ENCODE peak calls at places on chromosome 17, in five cellular contexts. Z, A, W, J and O are unnamed samples.

GRCh38 chr17:82909322-82909904 is 69.6 kb upstream of the ZNF750 start:
- DNase-seq in Z (peak; percentile 16), A (no peak), W (no peak), J (no peak), O (no peak)

GRCh38 chr17:73697872-73698271 is 53.6 kb upstream of the SDK2 start:
- DNase-seq in Z (no peak), A (no peak), W (no peak), J (no peak), O (no peak)

GRCh38 chr17:73600103-73600871 is 44.0 kb downstream of the SDK2 start:
- DNase-seq in Z (no peak), A (no peak), W (no peak), J (no peak), O (no peak)

GRCh38 chr17:2724783-2725164 is 13.2 kb upstream of the CLUH start:
- DNase-seq in Z (no peak), A (no peak), W (no peak), J (no peak), O (no peak)

GRCh38 chr17:40095944-40096791 is 4.2 kb downstream of the NR1D1 start:
- DNase-seq in Z (peak; percentile 42), A (peak; percentile 95), W (no peak), J (no peak), O (no peak)

GRCh38 chr17:48646183-48647102 is 20.3 kb upstream of the HOXB9 start:
- DNase-seq in Z (no peak), A (peak; percentile 56), W (no peak), J (no peak), O (no peak)

GRCh38 chr17:17535957-17536356 is 39.8 kb upstream of the RASD1 start:
- DNase-seq in Z (no peak), A (no peak), W (no peak), J (no peak), O (no peak)

GRCh38 chr17:61846976-61847375 is 16.4 kb downstream of the BRIP1 start:
- DNase-seq in Z (no peak), A (no peak), W (no peak), J (no peak), O (no peak)

GRCh38 chr17:62854026-62854425 is 45.9 kb upstream of the MARCHF10 start:
- DNase-seq in Z (no peak), A (no peak), W (no peak), J (no peak), O (no peak)

GRCh38 chr17:1762906-1763829 is 1.3 kb downstream of the SERPINF1 start:
- DNase-seq in Z (no peak), A (no peak), W (peak; percentile 83), J (peak; percentile 43), O (peak; percentile 64)

GRCh38 chr17:82338858-82339633 is 5.5 kb upstream of the SECTM1 start:
- DNase-seq in Z (no peak), A (no peak), W (peak; percentile 63), J (peak; percentile 30), O (peak; percentile 84)

GRCh38 chr17:75937652-75938051 is 3.2 kb downstream of the FBF1 start:
- DNase-seq in Z (no peak), A (no peak), W (no peak), J (no peak), O (no peak)

GRCh38 chr17:39663340-39663687 is 1.8 kb upstream of the TCAP start:
- DNase-seq in Z (no peak), A (no peak), W (no peak), J (no peak), O (no peak)

GRCh38 chr17:16106161-16106891 is 106.7 kb downstream of the TTC19 start:
- DNase-seq in Z (no peak), A (no peak), W (no peak), J (peak; percentile 32), O (no peak)

GRCh38 chr17:2967515-2967914 is 95.9 kb downstream of the OR1D5 start:
- DNase-seq in Z (no peak), A (no peak), W (no peak), J (no peak), O (no peak)

GRCh38 chr17:51888823-51889222 is 269.7 kb downstream of the CA10 start:
- DNase-seq in Z (no peak), A (no peak), W (no peak), J (no peak), O (no peak)

GRCh38 chr17:48375356-48375755 is 54.7 kb downstream of the SKAP1 start:
- DNase-seq in Z (no peak), A (no peak), W (no peak), J (peak; percentile 1), O (no peak)

GRCh38 chr17:29039764-29040598 is 3.0 kb upstream of the PIPOX start:
- DNase-seq in Z (no peak), A (no peak), W (no peak), J (peak; percentile 49), O (peak; percentile 64)

GRCh38 chr17:1060991-1061390 is 64.1 kb downstream of the TIMM22 start:
- DNase-seq in Z (no peak), A (no peak), W (no peak), J (peak; percentile 93), O (peak; percentile 96)